ENCODE peak calls at places on chromosomes 13 and 19, in seven cellular contexts. P is HCT116, Q is SK-N-SH, N is GM12878, U is HepG2, X is H1, C is K562. V is an unnamed sample.

GRCh38 chr13:95497307-95497943 is 55.1 kb upstream of the CLDN10 start:
- DNase-seq in P (no peak), Q (peak; percentile 39), N (no peak), U (no peak), X (no peak), C (no peak), V (no peak)

GRCh38 chr13:78787189-78787588 is 128.2 kb upstream of the OBI1 start:
- DNase-seq in P (no peak), Q (no peak), N (no peak), U (no peak), X (no peak), C (no peak), V (no peak)

GRCh38 chr19:44925114-44925891 is 10.9 kb downstream of the APOC1 start:
- DNase-seq in P (no peak), Q (no peak), N (no peak), U (peak; percentile 95), X (no peak), C (no peak), V (no peak)

GRCh38 chr19:7540761-7541480 is 5.4 kb downstream of the PNPLA6 start:
- DNase-seq in P (peak; percentile 36), Q (peak; percentile 73), N (no peak), U (no peak), X (peak; percentile 56), C (peak; percentile 88), V (no peak)

GRCh38 chr19:58453743-58454142 is 2.3 kb downstream of the ZNF324B start:
- DNase-seq in P (no peak), Q (no peak), N (no peak), U (no peak), X (no peak), C (no peak), V (no peak)

GRCh38 chr13:102812616-102813287 is 13.8 kb downstream of the BIVM start:
- DNase-seq in P (no peak), Q (no peak), N (no peak), U (no peak), X (no peak), C (peak; percentile 5), V (no peak)

GRCh38 chr13:113361406-113361805 is 2.5 kb downstream of the GRTP1 start:
- DNase-seq in P (no peak), Q (no peak), N (no peak), U (no peak), X (no peak), C (no peak), V (no peak)

GRCh38 chr19:4329858-4330257 is 8.8 kb downstream of the STAP2 start:
- DNase-seq in P (no peak), Q (no peak), N (no peak), U (no peak), X (no peak), C (no peak), V (no peak)

GRCh38 chr13:47420568-47420967 is 523.7 kb upstream of the HTR2A start:
- DNase-seq in P (no peak), Q (no peak), N (no peak), U (no peak), X (no peak), C (no peak), V (no peak)

GRCh38 chr13:74768521-74769090 is 634.4 kb upstream of the KLF12 start:
- DNase-seq in P (no peak), Q (no peak), N (no peak), U (no peak), X (no peak), C (no peak), V (no peak)

GRCh38 chr13:37175996-37176395 is 70.5 kb upstream of the CSNK1A1L start:
- DNase-seq in P (no peak), Q (no peak), N (no peak), U (no peak), X (no peak), C (no peak), V (no peak)
- TF ChIP-seq JUND in P (no peak), Q (no peak), N (no peak), U (no peak), X (no peak), C (no peak), V (no peak)

GRCh38 chr19:34187011-34187410 is 14.7 kb downstream of the LSM14A start:
- DNase-seq in P (no peak), Q (no peak), N (no peak), U (no peak), X (no peak), C (no peak), V (no peak)

GRCh38 chr19:34189917-34190425 is 17.7 kb downstream of the LSM14A start:
- DNase-seq in P (no peak), Q (no peak), N (no peak), U (no peak), X (no peak), C (no peak), V (no peak)

GRCh38 chr19:34189199-34189916 is 17.1 kb downstream of the LSM14A start:
- DNase-seq in P (no peak), Q (no peak), N (no peak), U (no peak), X (no peak), C (no peak), V (no peak)

GRCh38 chr19:34186205-34186604 is 13.9 kb downstream of the LSM14A start:
- DNase-seq in P (no peak), Q (no peak), N (no peak), U (no peak), X (no peak), C (no peak), V (no peak)

GRCh38 chr19:34188388-34188787 is 16.1 kb downstream of the LSM14A start:
- DNase-seq in P (no peak), Q (no peak), N (no peak), U (no peak), X (no peak), C (no peak), V (no peak)
- TF ChIP-seq JUND in P (no peak), Q (no peak), N (no peak), U (no peak), X (no peak), C (no peak), V (no peak)

GRCh38 chr19:56840452-56841193 is at the start of the genes PEG3 and ZIM2:
- DNase-seq in P (no peak), Q (peak; percentile 76), N (no peak), U (peak; percentile 85), X (no peak), C (no peak), V (no peak)

GRCh38 chr19:56837892-56838679 is 2.4 kb downstream of the PEG3 start:
- DNase-seq in P (no peak), Q (peak; percentile 64), N (no peak), U (peak; percentile 67), X (no peak), C (no peak), V (no peak)

GRCh38 chr19:56838680-56838929 is 1.9 kb downstream of the PEG3 start:
- DNase-seq in P (no peak), Q (no peak), N (no peak), U (no peak), X (no peak), C (no peak), V (no peak)

GRCh38 chr19:56839665-56840451 is 668 bp downstream of the PEG3 start:
- DNase-seq in P (no peak), Q (peak; percentile 72), N (no peak), U (peak; percentile 95), X (no peak), C (no peak), V (no peak)

GRCh38 chr19:56838930-56839664 is 1.4 kb downstream of the PEG3 start:
- DNase-seq in P (no peak), Q (peak; percentile 69), N (no peak), U (peak; percentile 97), X (no peak), C (no peak), V (no peak)
- TF ChIP-seq JUND in P (no peak), Q (no peak), N (no peak), U (no peak), X (no peak), C (no peak), V (no peak)

GRCh38 chr19:50722248-50723013 is 733 bp upstream of the CLEC11A start:
- DNase-seq in P (no peak), Q (no peak), N (no peak), U (no peak), X (no peak), C (no peak), V (no peak)

GRCh38 chr19:50721441-50722137 is 1.6 kb upstream of the CLEC11A start:
- DNase-seq in P (no peak), Q (no peak), N (no peak), U (no peak), X (no peak), C (no peak), V (no peak)

GRCh38 chr19:50720181-50720920 is 749 bp upstream of the SHANK1 start:
- DNase-seq in P (no peak), Q (no peak), N (no peak), U (no peak), X (no peak), C (no peak), V (no peak)

GRCh38 chr19:50719566-50719965 is at the start of gene SHANK1:
- DNase-seq in P (no peak), Q (peak; percentile 88), N (no peak), U (no peak), X (no peak), C (peak; percentile 75), V (no peak)

GRCh38 chr19:50720921-50721291 is 1.3 kb upstream of the SHANK1 start:
- DNase-seq in P (no peak), Q (no peak), N (no peak), U (no peak), X (no peak), C (no peak), V (no peak)
- TF ChIP-seq JUND in P (no peak), Q (no peak), N (no peak), U (no peak), X (no peak), C (no peak), V (no peak)

GRCh38 chr13:85666356-85666755 is 132.9 kb downstream of the SLITRK6 start:
- DNase-seq in P (no peak), Q (no peak), N (no peak), U (no peak), X (peak; percentile 17), C (no peak), V (no peak)
- TF ChIP-seq JUND in P (no peak), Q (no peak), N (no peak), U (no peak), X (no peak), C (no peak), V (no peak)

DNA sequence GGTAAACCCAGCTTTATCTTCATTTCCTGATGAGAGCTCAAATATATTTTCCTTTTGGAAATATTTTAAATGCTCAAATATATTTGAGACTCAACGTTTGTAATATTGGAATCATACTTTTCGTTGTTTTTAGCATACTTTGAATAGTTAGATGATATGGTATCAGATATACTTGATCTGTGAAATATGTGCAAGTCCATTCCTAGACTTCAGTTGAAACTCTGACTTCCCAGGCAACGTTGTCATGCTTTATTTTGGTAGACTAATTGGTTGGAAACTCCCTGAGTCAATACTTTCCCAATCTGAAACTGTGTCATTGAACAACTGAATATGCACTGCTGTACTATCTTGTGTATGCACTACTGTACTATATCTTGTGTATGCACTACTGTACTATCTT is 378.5 kb downstream of the MYO16 start:
- DNase-seq in P (no peak), Q (no peak), N (no peak), U (no peak), X (no peak), C (no peak), V (no peak)
- TF ChIP-seq JUND in P (no peak), Q (no peak), N (no peak), U (no peak), X (no peak), C (no peak), V (no peak)

GRCh38 chr13:80074811-80075210 is 266.1 kb downstream of the SPRY2 start:
- DNase-seq in P (no peak), Q (no peak), N (no peak), U (no peak), X (no peak), C (no peak), V (no peak)
- TF ChIP-seq JUND in P (no peak), Q (no peak), N (no peak), U (no peak), X (no peak), C (no peak), V (no peak)

V was measured in T47D.